ENCODE peak calls at places on chromosome 16, in five cellular contexts. R is HepG2, V is K562, I is GM12878, X is H1. G is an unnamed sample.

GRCh38 chr16:20960899-20961298 is 60.3 kb downstream of the LYRM1 start:
- DNase-seq in R (no peak), V (no peak), I (no peak), X (no peak), G (no peak)

GRCh38 chr16:71537643-71538042 is 11.4 kb downstream of the CHST4 start:
- DNase-seq in R (peak), V (peak), I (peak), X (peak), G (peak)

GRCh38 chr16:51938861-51939260 is 608.1 kb downstream of the TOX3 start:
- DNase-seq in R (no peak), V (no peak), I (no peak), X (no peak), G (no peak)

GRCh38 chr16:28324887-28325279 is 32.6 kb downstream of the SBK1 start:
- DNase-seq in R (no peak), V (no peak), I (no peak), X (no peak), G (no peak)

GRCh38 chr16:84116720-84117481 is at the start of gene MBTPS1:
- DNase-seq in R (peak), V (peak), I (peak), X (peak), G (peak)

GRCh38 chr16:82709987-82710386 is 83.2 kb downstream of the CDH13 start:
- DNase-seq in R (no peak), V (no peak), I (no peak), X (no peak), G (no peak)

GRCh38 chr16:81917375-81917774 is 93.9 kb downstream of the SDR42E1 start:
- DNase-seq in R (no peak), V (no peak), I (no peak), X (no peak), G (no peak)

GRCh38 chr16:49932449-49932848 is 76.5 kb upstream of the ZNF423 start:
- DNase-seq in R (no peak), V (no peak), I (no peak), X (no peak), G (no peak)

GRCh38 chr16:30619207-30619606 is 9.0 kb upstream of the ZNF689 start:
- DNase-seq in R (no peak), V (no peak), I (no peak), X (no peak), G (no peak)

GRCh38 chr16:12420661-12421209 is 383.0 kb downstream of the CPPED1 start:
- DNase-seq in R (no peak), V (peak), I (no peak), X (no peak), G (no peak)

GRCh38 chr16:48816393-48816792 is 206.4 kb upstream of the N4BP1 start:
- DNase-seq in R (no peak), V (no peak), I (no peak), X (no peak), G (no peak)

GRCh38 chr16:2178321-2179106 is 17.9 kb downstream of the CASKIN1 start:
- DNase-seq in R (no peak), V (peak), I (no peak), X (peak), G (peak)

GRCh38 chr16:65064131-65064530 is 57.7 kb downstream of the CDH11 start:
- DNase-seq in R (no peak), V (no peak), I (no peak), X (no peak), G (no peak)

GRCh38 chr16:78607465-78607864 is 508.0 kb downstream of the WWOX start:
- DNase-seq in R (no peak), V (no peak), I (no peak), X (no peak), G (no peak)

GRCh38 chr16:48169896-48170295 is 14.1 kb upstream of the ABCC12 start:
- DNase-seq in R (no peak), V (no peak), I (no peak), X (no peak), G (no peak)

GRCh38 chr16:89201467-89202377 is 1.4 kb upstream of the SLC22A31 start:
- DNase-seq in R (peak), V (peak), I (no peak), X (peak), G (peak)

GRCh38 chr16:66606000-66606751 is 1.7 kb downstream of the CMTM3 start:
- DNase-seq in R (no peak), V (no peak), I (no peak), X (no peak), G (no peak)

GRCh38 chr16:1093284-1094123 is 2.5 kb downstream of the C1QTNF8 start:
- DNase-seq in R (peak), V (peak), I (no peak), X (peak), G (peak)

GRCh38 chr16:8713635-8714097 is 39.2 kb downstream of the ABAT start:
- DNase-seq in R (no peak), V (no peak), I (no peak), X (no peak), G (no peak)

GRCh38 chr16:12646490-12647274 is 157.0 kb downstream of the CPPED1 start:
- DNase-seq in R (peak), V (no peak), I (peak), X (no peak), G (no peak)

GRCh38 chr16:55488306-55488705 is 9.3 kb downstream of the MMP2 start:
- DNase-seq in R (no peak), V (no peak), I (no peak), X (no peak), G (no peak)

GRCh38 chr16:50306287-50306686 is 39.9 kb downstream of the ADCY7 start:
- DNase-seq in R (no peak), V (no peak), I (no peak), X (peak), G (no peak)

GRCh38 chr16:31214705-31215286 is 877 bp downstream of the TRIM72 start:
- DNase-seq in R (no peak), V (no peak), I (no peak), X (peak), G (peak)

GRCh38 chr16:1054660-1055556 is 17.6 kb upstream of the SSTR5 start:
- DNase-seq in R (peak), V (peak), I (no peak), X (peak), G (peak)

GRCh38 chr16:54594646-54595381 is 308.2 kb upstream of the IRX3 start:
- DNase-seq in R (no peak), V (no peak), I (no peak), X (no peak), G (peak)

GRCh38 chr16:56532714-56533113 is 12.9 kb upstream of the BBS2 start:
- DNase-seq in R (peak), V (no peak), I (no peak), X (no peak), G (peak)

GRCh38 chr16:17827313-17827712 is 356.6 kb upstream of the XYLT1 start:
- DNase-seq in R (no peak), V (no peak), I (no peak), X (no peak), G (no peak)

GRCh38 chr16:397135-397661 is at the start of gene NME4:
- DNase-seq in R (no peak), V (peak), I (no peak), X (peak), G (peak)

GRCh38 chr16:70699696-70700095 is 13.8 kb upstream of the MTSS2 start:
- DNase-seq in R (no peak), V (no peak), I (no peak), X (no peak), G (no peak)

GRCh38 chr16:14003119-14003570 is 68.0 kb upstream of the MRTFB start:
- DNase-seq in R (no peak), V (peak), I (no peak), X (peak), G (peak)

GRCh38 chr16:4316732-4317461 is 1.0 kb downstream of the GLIS2 start:
- DNase-seq in R (no peak), V (no peak), I (no peak), X (peak), G (no peak)

GRCh38 chr16:19210175-19210924 is 42.3 kb downstream of the SYT17 start:
- DNase-seq in R (no peak), V (no peak), I (peak), X (no peak), G (no peak)

GRCh38 chr16:4314532-4315184 is 1.2 kb upstream of the GLIS2 start:
- DNase-seq in R (no peak), V (no peak), I (no peak), X (peak), G (peak)

GRCh38 chr16:49455181-49455990 is 81.8 kb downstream of the C16orf78 start:
- DNase-seq in R (no peak), V (no peak), I (no peak), X (peak), G (no peak)

GRCh38 chr16:59597269-59597668 is 863.2 kb upstream of the GOT2 start:
- DNase-seq in R (no peak), V (no peak), I (no peak), X (no peak), G (no peak)

GRCh38 chr16:19377864-19378263 is 39.8 kb upstream of the TMC5 start:
- DNase-seq in R (no peak), V (peak), I (no peak), X (no peak), G (peak)

GRCh38 chr16:81623365-81624102 is 155.6 kb upstream of the PLCG2 start:
- DNase-seq in R (peak), V (peak), I (peak), X (no peak), G (peak)

GRCh38 chr16:53091508-53092211 is 36.9 kb downstream of the CHD9 start:
- DNase-seq in R (no peak), V (no peak), I (peak), X (no peak), G (peak)
- TF ChIP-seq CREB1 in R (no peak), V (no peak), I (peak), X (peak), G (no peak)

DNA sequence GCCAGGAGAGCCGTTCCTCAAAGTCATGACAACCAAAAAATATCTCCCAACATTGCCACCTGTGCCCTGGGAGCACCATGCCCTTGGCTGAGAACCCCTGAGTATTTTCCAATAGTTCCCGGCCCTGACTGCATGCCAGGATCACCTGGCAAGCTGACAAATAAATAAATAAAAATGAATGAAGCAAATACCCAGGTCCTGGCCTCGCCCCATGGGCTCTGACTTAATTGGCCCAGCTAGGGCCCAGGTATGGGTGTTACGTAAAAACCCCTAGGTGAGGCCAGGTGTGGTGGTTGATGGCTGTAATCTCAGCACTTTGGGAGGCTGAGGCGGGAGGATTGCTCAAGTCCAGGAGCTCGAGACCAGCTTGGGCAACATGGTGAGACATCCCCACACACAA is 2.7 kb upstream of the C16orf74 start:
- DNase-seq in R (no peak), V (no peak), I (no peak), X (no peak), G (no peak)
- H3K4me3 ChIP-seq in R (no peak), V (no peak), I (no peak), X (no peak), G (no peak)

GRCh38 chr16:87841608-87842208 is 27.6 kb downstream of the SLC7A5 start:
- DNase-seq in R (no peak), V (no peak), I (no peak), X (no peak), G (no peak)

GRCh38 chr16:87838643-87839541 is 30.4 kb downstream of the SLC7A5 start:
- DNase-seq in R (no peak), V (no peak), I (no peak), X (no peak), G (no peak)

GRCh38 chr16:87839542-87840461 is 29.5 kb downstream of the SLC7A5 start:
- DNase-seq in R (no peak), V (no peak), I (no peak), X (no peak), G (no peak)

GRCh38 chr16:87842209-87842869 is 27.0 kb downstream of the SLC7A5 start:
- DNase-seq in R (peak), V (no peak), I (no peak), X (no peak), G (no peak)

DNA sequence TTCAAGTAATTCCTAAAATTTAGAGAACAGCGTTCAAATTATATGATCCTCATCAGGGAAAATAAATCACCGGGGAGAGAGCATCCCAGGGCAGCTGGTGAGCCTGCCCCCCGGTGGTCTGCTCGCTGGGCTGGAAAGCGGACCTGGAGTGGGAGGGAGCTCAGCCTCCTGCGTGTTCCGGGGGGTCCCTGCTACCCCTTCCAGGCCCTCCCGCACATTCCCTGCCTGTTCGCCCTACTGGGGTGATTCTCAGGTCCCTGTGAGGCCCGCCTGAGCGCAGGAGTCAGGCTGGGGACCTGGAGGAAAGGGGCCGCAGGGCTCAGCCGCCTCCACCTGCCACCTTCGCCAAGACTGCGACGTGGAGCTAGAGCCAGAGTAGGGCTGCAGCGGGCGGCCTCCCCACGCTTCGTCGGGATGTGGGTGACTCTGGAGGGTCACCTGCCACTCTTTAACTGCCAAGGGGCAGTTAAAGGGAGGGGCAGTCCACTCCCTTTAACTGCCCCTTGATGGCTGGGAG is 28.8 kb downstream of the SLC7A5 start:
- DNase-seq in R (no peak), V (no peak), I (no peak), X (no peak), G (no peak)
- TF ChIP-seq CREB1 in R (no peak), V (no peak), I (no peak), X (no peak), G (no peak)

GRCh38 chr16:68490829-68491575 is 42.7 kb upstream of the SMPD3 start:
- DNase-seq in R (no peak), V (no peak), I (no peak), X (no peak), G (peak)

GRCh38 chr16:68491576-68491950 is 43.3 kb upstream of the SMPD3 start:
- DNase-seq in R (no peak), V (no peak), I (no peak), X (no peak), G (no peak)

GRCh38 chr16:68492151-68492500 is 43.8 kb upstream of the SMPD3 start:
- DNase-seq in R (no peak), V (no peak), I (no peak), X (no peak), G (no peak)

GRCh38 chr16:68493412-68494070 is 45.2 kb upstream of the SMPD3 start:
- DNase-seq in R (no peak), V (no peak), I (no peak), X (no peak), G (no peak)

DNA sequence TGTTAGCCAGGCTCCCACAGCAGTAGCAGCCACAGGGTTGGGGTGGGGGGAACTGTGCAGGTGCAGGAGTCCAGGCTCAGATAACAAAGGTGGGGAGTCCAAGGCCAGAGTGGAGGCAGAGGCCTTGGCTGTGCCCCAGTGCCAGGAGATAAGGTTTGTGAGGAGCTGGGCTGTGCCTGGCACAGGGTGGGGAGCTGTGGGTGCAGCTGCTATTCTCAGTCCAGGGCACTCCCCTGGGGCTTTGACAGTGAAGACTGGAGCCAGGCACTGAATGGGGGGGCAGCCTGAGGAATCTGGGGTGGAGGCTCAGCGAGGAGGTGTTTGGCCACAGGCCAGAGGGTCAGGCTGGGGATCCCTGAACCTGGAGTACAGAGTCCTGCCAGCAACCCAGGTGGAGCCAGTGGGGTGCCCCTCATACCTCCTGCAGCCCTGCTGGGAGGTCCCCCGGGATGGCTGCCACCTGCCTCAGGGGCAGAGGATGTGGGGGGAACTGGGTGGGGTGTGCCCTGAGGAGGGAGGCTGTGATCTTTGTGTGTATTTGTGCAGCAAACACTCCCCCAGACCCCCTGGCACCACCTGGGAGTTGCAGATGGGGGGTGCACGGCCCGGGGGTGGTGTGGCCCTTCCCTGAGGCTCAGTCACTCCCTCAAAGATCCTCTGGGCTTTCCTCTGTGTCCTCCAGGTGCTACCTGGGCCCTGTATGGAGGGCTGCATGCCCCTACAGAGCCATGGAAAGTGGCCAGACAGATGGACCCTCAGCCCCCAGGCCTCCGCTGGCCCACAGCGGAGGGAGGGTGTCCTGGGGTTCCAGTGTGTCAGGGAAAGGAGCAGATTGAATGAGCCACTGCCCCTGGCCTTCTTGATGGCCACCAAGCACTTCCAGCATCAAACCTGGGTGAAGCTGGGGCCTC is 44.4 kb upstream of the SMPD3 start:
- DNase-seq in R (no peak), V (no peak), I (no peak), X (no peak), G (no peak)
- H3K4me3 ChIP-seq in R (no peak), V (no peak), I (no peak), X (no peak), G (no peak)

GRCh38 chr16:68798398-68798797 is 44.9 kb upstream of the TANGO6 start:
- DNase-seq in R (no peak), V (no peak), I (no peak), X (no peak), G (peak)

GRCh38 chr16:68802190-68802589 is 41.1 kb upstream of the TANGO6 start:
- DNase-seq in R (no peak), V (no peak), I (no peak), X (no peak), G (no peak)

DNA sequence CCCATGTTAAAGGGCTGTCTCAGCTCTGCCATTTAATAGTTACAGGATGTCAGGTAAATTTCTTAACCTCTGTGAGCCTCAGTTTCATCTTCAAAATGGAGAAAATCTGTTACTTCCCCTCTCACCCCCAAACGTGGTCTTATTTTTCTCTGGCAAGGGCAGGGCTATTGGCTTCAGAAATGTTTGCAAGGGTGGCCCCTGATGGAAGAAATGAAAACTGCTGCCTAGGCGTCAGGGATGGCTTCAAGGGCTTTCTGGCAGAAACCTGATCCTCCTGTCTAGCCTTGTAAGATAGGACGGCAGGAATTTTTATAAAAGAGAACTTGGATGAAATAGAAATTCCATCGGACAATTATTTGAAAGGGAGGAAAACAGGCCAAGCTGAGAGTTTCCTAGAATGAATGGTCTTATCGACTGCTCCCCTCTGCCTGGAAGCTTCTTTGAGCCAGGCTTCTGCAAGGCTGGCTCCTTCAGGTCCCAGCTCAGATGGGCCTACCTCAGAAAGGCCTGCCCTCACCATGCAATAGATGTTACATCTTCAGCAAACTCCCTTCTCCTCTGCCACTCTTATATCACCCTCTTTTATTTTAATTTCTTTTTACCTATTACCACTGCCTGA is 43.0 kb upstream of the TANGO6 start:
- DNase-seq in R (peak), V (peak), I (peak), X (peak), G (peak)
- TF ChIP-seq CREB1 in R (no peak), V (no peak), I (no peak), X (no peak), G (no peak)

GRCh38 chr16:86199871-86200700 is 301.1 kb downstream of the IRF8 start:
- DNase-seq in R (no peak), V (no peak), I (no peak), X (no peak), G (no peak)
- H3K4me3 ChIP-seq in R (no peak), V (no peak), I (no peak), X (no peak), G (no peak)

GRCh38 chr16:69180011-69180338 is 7.0 kb upstream of the SNTB2 start:
- DNase-seq in R (no peak), V (no peak), I (no peak), X (no peak), G (no peak)

GRCh38 chr16:69171325-69172095 is 15.5 kb upstream of the SNTB2 start:
- DNase-seq in R (no peak), V (no peak), I (no peak), X (no peak), G (peak)

GRCh38 chr16:69179255-69180010 is 7.5 kb upstream of the SNTB2 start:
- DNase-seq in R (peak), V (no peak), I (no peak), X (no peak), G (no peak)

GRCh38 chr16:69176033-69176780 is 10.8 kb upstream of the SNTB2 start:
- DNase-seq in R (no peak), V (no peak), I (no peak), X (no peak), G (no peak)
- TF ChIP-seq CREB1 in R (no peak), V (no peak), I (no peak), X (no peak), G (no peak)

GRCh38 chr16:87353613-87354012 is 30.0 kb downstream of the FBXO31 start:
- DNase-seq in R (no peak), V (no peak), I (no peak), X (no peak), G (no peak)

GRCh38 chr16:87350681-87351319 is 32.8 kb downstream of the FBXO31 start:
- DNase-seq in R (no peak), V (no peak), I (no peak), X (no peak), G (no peak)

GRCh38 chr16:87352818-87353217 is 30.8 kb downstream of the FBXO31 start:
- DNase-seq in R (no peak), V (no peak), I (no peak), X (no peak), G (no peak)

GRCh38 chr16:87350031-87350430 is 32.8 kb upstream of the C16orf95 start:
- DNase-seq in R (no peak), V (no peak), I (no peak), X (no peak), G (no peak)

GRCh38 chr16:87351320-87351698 is 32.3 kb downstream of the FBXO31 start:
- DNase-seq in R (no peak), V (no peak), I (no peak), X (no peak), G (no peak)
- H3K4me3 ChIP-seq in R (no peak), V (no peak), I (no peak), X (no peak), G (no peak)

GRCh38 chr16:86120982-86121242 is 221.9 kb downstream of the IRF8 start:
- DNase-seq in R (no peak), V (no peak), I (no peak), X (no peak), G (no peak)
- TF ChIP-seq CREB1 in R (no peak), V (no peak), I (no peak), X (no peak), G (no peak)